ENCODE peak calls at places on chromosomes 11 and 22, in nine cellular contexts. G, O, S, D, T, A, B, Z and K are unnamed samples.

GRCh38 chr11:91694331-91694730 is 530.3 kb upstream of the FAT3 start:
- DNase-seq in Z (no peak), T (no peak), G (no peak), A (no peak), O (no peak), B (no peak), S (no peak), D (no peak), K (no peak)

GRCh38 chr22:49887716-49888115 is 30.5 kb downstream of the ALG12 start:
- DNase-seq in B (no peak), S (no peak), G (no peak), Z (no peak), T (no peak), A (no peak), O (no peak), D (no peak), K (no peak)

GRCh38 chr11:111978028-111978771 is 41.1 kb downstream of the DIXDC1 start:
- DNase-seq in T (no peak), S (peak), D (peak), A (no peak), O (peak), B (peak), Z (peak), G (peak), K (no peak)

GRCh38 chr22:45919504-45920286 is 57.3 kb downstream of the WNT7B start:
- DNase-seq in O (no peak), Z (no peak), S (no peak), A (no peak), G (no peak), B (no peak), D (no peak), T (peak), K (no peak)

GRCh38 chr22:42560381-42560780 is 6.6 kb downstream of the SERHL2 start:
- DNase-seq in D (no peak), T (no peak), A (no peak), Z (no peak), B (no peak), G (no peak), O (no peak), S (no peak), K (no peak)

GRCh38 chr11:92136792-92137191 is 87.8 kb upstream of the FAT3 start:
- DNase-seq in D (no peak), O (no peak), T (no peak), G (no peak), Z (no peak), B (no peak), A (no peak), S (no peak), K (no peak)

GRCh38 chr22:44459041-44459440 is 39.0 kb downstream of the RTL6 start:
- DNase-seq in O (no peak), B (no peak), G (no peak), D (no peak), T (peak), A (no peak), Z (no peak), S (no peak), K (no peak)

GRCh38 chr11:12205330-12205729 is 94.9 kb downstream of the MICAL2 start:
- DNase-seq in B (no peak), O (no peak), A (no peak), T (no peak), Z (no peak), S (no peak), G (no peak), D (peak), K (no peak)

GRCh38 chr22:23565942-23566715 is 14.0 kb downstream of the IGLL1 start:
- DNase-seq in B (peak), D (no peak), S (peak), A (no peak), G (no peak), O (no peak), Z (peak), T (no peak), K (peak)

GRCh38 chr11:12276831-12277475 is 100.4 kb upstream of the PARVA start:
- DNase-seq in B (no peak), D (no peak), T (peak), O (no peak), S (no peak), G (no peak), Z (no peak), A (no peak), K (no peak)

GRCh38 chr22:40463727-40464126 is 93.3 kb downstream of the SGSM3 start:
- DNase-seq in A (no peak), O (no peak), T (no peak), D (no peak), Z (no peak), G (no peak), S (no peak), B (no peak), K (peak)

GRCh38 chr11:61610905-61611304 is 30.0 kb upstream of the SYT7 start:
- DNase-seq in S (no peak), B (no peak), Z (no peak), T (no peak), G (no peak), D (no peak), A (no peak), O (no peak), K (no peak)

GRCh38 chr11:35994421-35994820 is 50.6 kb downstream of the LDLRAD3 start:
- DNase-seq in S (no peak), Z (no peak), G (no peak), B (no peak), T (no peak), A (no peak), D (no peak), O (no peak), K (no peak)

GRCh38 chr11:35998651-35999050 is 54.8 kb downstream of the LDLRAD3 start:
- DNase-seq in O (no peak), B (no peak), D (no peak), G (no peak), Z (no peak), S (no peak), A (no peak), T (no peak), K (no peak)

GRCh38 chr11:36000616-36001190 is 56.8 kb downstream of the LDLRAD3 start:
- DNase-seq in D (no peak), S (no peak), A (no peak), O (peak), Z (no peak), B (no peak), T (no peak), G (no peak), K (no peak)

GRCh38 chr11:35995872-35996271 is 52.0 kb downstream of the LDLRAD3 start:
- DNase-seq in O (no peak), Z (no peak), A (no peak), T (no peak), G (no peak), S (no peak), B (no peak), D (no peak), K (no peak)

GRCh38 chr11:35997908-35998307 is 54.0 kb downstream of the LDLRAD3 start:
- DNase-seq in G (no peak), S (no peak), A (no peak), Z (no peak), T (no peak), D (no peak), B (no peak), O (no peak), K (peak)
- TF ChIP-seq CTCF in G (no peak), S (no peak), A (no peak), Z (no peak), T (no peak), D (no peak), B (no peak), O (no peak), K (no peak)

DNA sequence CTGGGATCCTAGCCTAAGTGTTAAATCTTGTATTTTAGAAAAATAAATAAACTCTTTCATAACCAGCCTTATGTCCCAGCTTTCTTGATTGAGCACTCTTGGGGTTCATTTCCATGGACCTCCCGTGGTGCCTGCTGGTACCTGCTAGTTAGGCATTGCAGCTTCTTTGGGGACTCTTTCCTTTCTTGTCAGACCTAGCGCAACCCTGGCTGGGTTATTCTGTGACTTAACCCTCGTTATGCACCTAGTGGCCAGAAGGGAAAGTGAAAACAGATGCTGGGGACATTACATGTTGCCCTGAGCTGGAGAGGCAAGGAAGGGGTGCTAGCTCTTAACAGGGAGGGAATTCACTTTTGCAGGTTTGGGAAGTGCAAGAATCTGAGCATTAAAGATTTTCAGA is 46.8 kb downstream of the APIP start:
- DNase-seq in D (no peak), G (peak), S (no peak), T (no peak), O (no peak), A (no peak), B (no peak), Z (peak), K (no peak)
- TF ChIP-seq CTCF in D (no peak), G (peak), S (peak), T (no peak), O (no peak), A (no peak), B (no peak), Z (peak), K (no peak)

DNA sequence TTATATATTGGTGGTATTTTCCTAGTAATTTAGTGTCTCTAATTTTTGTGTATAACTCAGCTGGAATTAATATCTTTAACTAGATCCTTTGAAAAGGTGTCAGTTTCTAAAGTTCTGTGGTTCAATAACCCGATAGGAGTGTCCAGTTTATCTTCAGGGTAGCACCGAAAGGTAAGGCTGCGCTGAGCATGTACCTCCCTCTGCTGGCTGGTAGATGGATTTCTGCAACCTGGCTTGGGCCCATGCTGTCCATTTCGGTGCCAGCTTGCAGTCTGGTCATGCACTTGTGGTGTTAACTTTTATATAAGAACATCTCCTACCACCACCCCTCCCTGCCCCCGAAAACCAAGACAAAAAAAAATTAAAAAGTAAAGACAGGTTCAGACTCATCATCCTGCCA is 24.7 kb downstream of the EXT2 start:
- DNase-seq in B (no peak), A (no peak), S (no peak), Z (peak), O (peak), G (no peak), T (no peak), D (no peak), K (no peak)
- TF ChIP-seq CTCF in B (no peak), A (no peak), S (peak), Z (peak), O (no peak), G (peak), T (no peak), D (peak), K (no peak)

GRCh38 chr11:123561046-123561781 is 93.2 kb downstream of the SCN3B start:
- DNase-seq in O (no peak), D (peak), B (peak), A (no peak), G (peak), S (no peak), T (peak), Z (peak), K (no peak)
- TF ChIP-seq CTCF in O (no peak), D (peak), B (peak), A (no peak), G (peak), S (peak), T (no peak), Z (peak), K (no peak)

GRCh38 chr11:96187779-96188624 is 155.0 kb downstream of the MAML2 start:
- DNase-seq in Z (no peak), G (peak), S (no peak), O (peak), B (peak), A (no peak), T (no peak), D (peak), K (no peak)
- TF ChIP-seq CTCF in Z (no peak), G (no peak), S (no peak), O (no peak), B (no peak), A (no peak), T (no peak), D (no peak), K (no peak)

GRCh38 chr11:44403587-44404322 is 93.8 kb upstream of the ALX4 start:
- DNase-seq in G (no peak), B (no peak), T (no peak), S (no peak), A (no peak), D (no peak), O (no peak), Z (no peak), K (no peak)
- TF ChIP-seq CTCF in G (no peak), B (no peak), T (no peak), S (no peak), A (no peak), D (no peak), O (no peak), Z (no peak), K (no peak)

GRCh38 chr22:37747715-37748100 is 50.9 kb downstream of the TRIOBP start:
- DNase-seq in S (no peak), G (peak), O (no peak), Z (no peak), B (no peak), T (no peak), A (no peak), D (no peak), K (no peak)

GRCh38 chr22:37749831-37750595 is 53.2 kb downstream of the TRIOBP start:
- DNase-seq in O (peak), A (no peak), B (no peak), T (no peak), G (peak), D (peak), Z (no peak), S (no peak), K (no peak)

GRCh38 chr22:37750596-37751162 is 53.8 kb downstream of the TRIOBP start:
- DNase-seq in T (no peak), B (no peak), D (no peak), Z (no peak), O (no peak), G (no peak), S (no peak), A (no peak), K (no peak)

GRCh38 chr22:37748659-37749058 is 51.8 kb downstream of the TRIOBP start:
- DNase-seq in T (no peak), Z (no peak), A (no peak), G (no peak), S (no peak), O (no peak), D (no peak), B (no peak), K (no peak)

DNA sequence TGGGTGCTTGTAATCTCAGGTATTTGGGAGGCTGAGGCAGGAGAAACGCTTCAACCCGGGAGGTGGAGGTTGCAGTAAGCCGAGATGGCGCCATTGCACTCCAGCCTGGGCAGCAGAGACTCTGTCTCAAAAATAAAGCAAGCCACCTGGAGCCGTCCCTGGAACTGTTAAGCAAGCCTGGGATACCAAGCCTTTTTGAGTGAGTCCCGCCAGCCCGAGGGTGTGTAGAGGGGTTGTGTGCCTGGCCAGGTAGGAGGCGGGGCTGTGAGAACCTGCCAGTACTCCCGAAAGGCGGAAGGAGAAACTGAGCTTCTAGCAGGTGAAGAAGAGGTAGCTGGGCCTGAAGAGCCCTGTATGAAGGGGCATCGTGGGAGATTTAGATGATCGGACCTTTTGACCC is 52.4 kb downstream of the TRIOBP start:
- DNase-seq in G (no peak), Z (no peak), A (no peak), B (no peak), D (no peak), S (no peak), T (peak), O (no peak), K (no peak)
- TF ChIP-seq CTCF in G (no peak), Z (no peak), A (no peak), B (no peak), D (no peak), S (no peak), T (no peak), O (no peak), K (no peak)

GRCh38 chr11:6418958-6419611 is at the start of gene APBB1:
- DNase-seq in O (peak), S (peak), B (peak), D (peak), G (peak), A (peak), T (peak), Z (peak), K (peak)
- TF ChIP-seq CTCF in O (no peak), S (peak), B (peak), D (peak), G (peak), A (no peak), T (peak), Z (peak), K (no peak)

DNA sequence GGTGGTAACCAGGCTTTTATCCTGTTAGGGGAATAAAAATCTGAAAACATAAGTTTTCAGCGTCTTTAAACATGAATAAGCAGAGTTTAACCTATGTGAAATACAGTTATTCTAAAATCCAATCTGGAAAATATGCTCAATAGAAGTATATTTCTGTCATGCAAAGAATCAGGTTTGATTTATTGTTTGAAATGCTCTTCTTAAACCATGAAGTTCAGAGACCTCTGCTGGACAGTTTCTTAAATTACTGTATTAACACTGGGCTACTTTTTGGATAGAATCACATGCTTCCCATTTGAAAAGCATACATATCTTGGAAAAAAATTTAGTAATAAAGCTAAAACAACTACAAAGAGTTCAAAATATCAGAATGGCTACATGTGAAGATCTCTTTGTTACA is 25.4 kb downstream of the APIP start:
- DNase-seq in S (no peak), D (peak), B (no peak), Z (peak), G (peak), T (no peak), A (no peak), O (peak), K (peak)
- TF ChIP-seq CTCF in S (peak), D (peak), B (no peak), Z (peak), G (peak), T (peak), A (peak), O (peak), K (peak)